ENCODE peak calls at places on chromosomes 11 and 22, in ten cellular contexts. T is A549, G is IMR-90, Z is breast epithelium, Q is ovary, D is Peyer's patch, R is right lobe of liver, W is erythroblast, J is NB4, F is HCT116. C is an unnamed sample.

GRCh38 chr11:127052420-127052819 is 51.9 kb upstream of the KIRREL3 start:
- DNase-seq in Q (no peak), R (no peak), D (no peak), Z (no peak), G (no peak), T (peak; percentile 11), J (no peak), W (no peak), F (no peak), C (no peak)

GRCh38 chr11:67453816-67454732 is 1.1 kb upstream of the CABP4 start:
- DNase-seq in J (no peak), R (no peak), W (no peak), D (no peak), Z (no peak), G (no peak), F (no peak), T (no peak), Q (no peak), C (no peak)

GRCh38 chr11:99117603-99118002 is 96.9 kb downstream of the CNTN5 start:
- DNase-seq in F (no peak), Z (no peak), Q (no peak), R (no peak), J (peak; percentile 16), D (no peak), G (no peak), T (peak; percentile 13), W (no peak), C (no peak)

GRCh38 chr11:74611369-74611861 is 19.0 kb downstream of the POLD3 start:
- DNase-seq in Q (no peak), J (peak; percentile 53), F (peak; percentile 33), D (no peak), Z (no peak), T (peak; percentile 82), W (peak; percentile 76), R (no peak), G (peak; percentile 87), C (no peak)

GRCh38 chr22:19634206-19634536 is 80.1 kb upstream of the SEPTIN5 start:
- DNase-seq in Q (no peak), F (no peak), T (no peak), W (no peak), Z (no peak), G (no peak), D (no peak), J (no peak), R (no peak), C (no peak)

GRCh38 chr11:70311616-70312015 is 41.1 kb downstream of the PPFIA1 start:
- DNase-seq in F (no peak), Q (no peak), D (no peak), Z (no peak), T (no peak), J (no peak), W (no peak), R (no peak), G (no peak), C (no peak)

GRCh38 chr11:108278546-108278945 is 55.7 kb downstream of the ATM start:
- DNase-seq in F (no peak), G (peak; percentile 2), W (no peak), R (no peak), T (no peak), Z (no peak), Q (no peak), J (peak; percentile 3), D (no peak), C (no peak)

GRCh38 chr22:22533417-22533816 is 13.3 kb upstream of the ZNF280A start:
- DNase-seq in W (no peak), D (no peak), Z (no peak), G (no peak), F (no peak), R (no peak), T (no peak), Q (no peak), J (no peak), C (no peak)

GRCh38 chr22:49934144-49934890 is 15.9 kb downstream of the CRELD2 start:
- DNase-seq in D (peak; percentile 73), Z (peak; percentile 76), R (peak; percentile 78), W (peak; percentile 12), F (no peak), G (peak; percentile 12), T (no peak), J (peak; percentile 75), Q (peak; percentile 73), C (peak; percentile 79)

GRCh38 chr11:89405629-89406028 is 85.5 kb downstream of the NOX4 start:
- DNase-seq in T (peak; percentile 1), Q (no peak), F (peak; percentile 6), J (peak; percentile 12), R (no peak), G (no peak), Z (no peak), W (no peak), D (no peak), C (no peak)

GRCh38 chr11:99687320-99687719 is 666.6 kb downstream of the CNTN5 start:
- DNase-seq in R (no peak), Q (no peak), Z (no peak), G (no peak), F (no peak), T (no peak), W (no peak), D (no peak), J (no peak), C (no peak)

GRCh38 chr11:64614927-64615326 is 23.9 kb downstream of the SLC22A12 start:
- DNase-seq in J (peak; percentile 68), Z (no peak), T (no peak), G (no peak), D (no peak), W (no peak), Q (no peak), R (no peak), F (no peak), C (no peak)

GRCh38 chr22:40367342-40367741 is 3.1 kb upstream of the SGSM3 start:
- DNase-seq in F (no peak), D (no peak), Z (peak; percentile 46), J (no peak), G (no peak), T (no peak), W (no peak), R (no peak), Q (no peak), C (no peak)

DNA sequence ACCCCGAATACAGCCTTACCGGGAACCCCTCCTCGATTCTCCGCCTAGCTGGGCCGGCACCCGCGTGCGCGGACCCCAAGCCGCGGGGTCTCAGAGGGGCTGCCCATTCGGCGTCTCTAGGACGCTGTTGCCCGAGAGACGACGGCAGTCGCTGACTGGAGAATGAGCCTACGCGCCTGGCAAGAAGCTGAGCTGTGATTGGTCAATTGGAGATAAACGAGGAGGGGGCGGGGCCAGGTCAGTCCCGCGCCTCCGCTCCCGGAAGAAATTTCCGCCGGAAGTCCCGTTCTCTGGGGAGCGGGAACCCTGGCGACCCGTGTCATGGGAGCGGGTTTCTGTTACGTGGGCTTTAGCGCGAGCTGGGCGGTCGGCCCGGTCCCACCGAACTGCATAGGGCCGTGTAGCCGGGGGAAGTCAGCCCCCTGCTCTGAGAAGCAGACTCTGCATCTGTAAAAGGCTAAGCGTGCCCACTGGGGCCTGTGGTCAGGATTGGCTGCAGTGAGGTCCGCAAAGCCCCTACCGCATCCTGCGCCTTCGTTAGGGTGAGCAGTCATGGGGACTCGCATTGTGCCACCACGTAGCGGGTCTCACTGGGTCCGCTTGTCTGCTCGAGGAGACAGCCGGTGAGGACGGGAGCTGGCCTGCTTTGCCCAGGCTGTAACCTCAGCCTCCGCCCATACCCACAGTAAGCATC is at the start of gene EFCAB6:
- DNase-seq in W (peak; percentile 96), R (peak; percentile 90), D (peak; percentile 93), J (peak; percentile 92), T (peak; percentile 92), Z (peak; percentile 90), G (peak; percentile 90), F (peak; percentile 56), Q (peak; percentile 95), C (peak; percentile 97)
- TF ChIP-seq POLR2A in W (peak; percentile 85), R (peak; percentile 70), D (peak; percentile 60), J (no peak), T (peak; percentile 60), Z (no peak), G (peak; percentile 56), F (no peak), Q (peak; percentile 63), C (no peak)

DNA sequence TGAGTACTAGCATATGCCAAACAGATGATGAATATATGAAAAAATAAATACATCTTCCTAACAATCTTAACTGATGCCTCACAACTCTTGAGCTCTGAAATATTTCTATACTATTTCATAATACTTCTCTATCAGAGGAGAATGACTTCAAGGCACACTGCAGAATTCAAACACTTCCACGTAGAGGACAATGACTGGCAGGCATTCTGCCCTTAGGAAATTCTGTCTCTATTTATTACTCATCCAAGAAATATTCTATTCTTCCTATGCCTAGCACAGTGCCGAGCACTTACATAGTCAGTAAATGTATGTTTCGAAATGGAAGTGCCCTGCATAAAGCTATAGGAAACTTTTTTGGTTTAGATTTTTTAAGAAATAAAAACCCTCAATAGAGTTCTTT is 809.1 kb downstream of the DLG2 start:
- DNase-seq in G (peak; percentile 5), Q (no peak), W (no peak), F (no peak), D (no peak), Z (no peak), T (peak; percentile 29), R (no peak), J (no peak), C (no peak)
- TF ChIP-seq POLR2A in G (no peak), Q (no peak), W (no peak), F (no peak), D (no peak), Z (no peak), T (no peak), R (no peak), J (no peak), C (no peak)

GRCh38 chr22:36465232-36466021 is 16.0 kb downstream of the TXN2 start:
- DNase-seq in Q (peak; percentile 77), G (peak; percentile 93), R (peak; percentile 92), J (peak; percentile 42), D (peak; percentile 79), F (peak; percentile 86), T (peak; percentile 87), Z (peak; percentile 97), W (no peak), C (peak; percentile 50)
- TF ChIP-seq POLR2A in Q (no peak), G (peak; percentile 29), R (no peak), J (no peak), D (no peak), F (no peak), T (no peak), Z (no peak), W (no peak), C (no peak)

GRCh38 chr11:69295079-69295994 is 1.4 kb downstream of the MYEOV start:
- DNase-seq in W (peak; percentile 6), J (no peak), F (no peak), R (no peak), G (no peak), Q (no peak), Z (no peak), D (peak; percentile 50), T (peak; percentile 55), C (no peak)

GRCh38 chr11:69297926-69298777 is 4.2 kb downstream of the MYEOV start:
- DNase-seq in F (peak; percentile 78), G (peak; percentile 82), Q (peak; percentile 41), W (peak; percentile 23), T (peak; percentile 94), D (peak; percentile 73), J (peak; percentile 91), Z (peak; percentile 70), R (peak; percentile 78), C (peak; percentile 49)

GRCh38 chr11:69295995-69296889 is 2.3 kb downstream of the MYEOV start:
- DNase-seq in F (no peak), G (peak; percentile 74), Z (no peak), T (peak; percentile 80), J (peak; percentile 97), D (peak; percentile 53), R (peak; percentile 70), W (peak; percentile 9), Q (no peak), C (no peak)

GRCh38 chr11:69297225-69297925 is 3.4 kb downstream of the MYEOV start:
- DNase-seq in W (peak; percentile 81), R (peak; percentile 91), Z (peak; percentile 87), D (peak; percentile 92), Q (peak; percentile 73), F (peak; percentile 97), G (peak; percentile 99), T (peak; percentile 97), J (peak; percentile 99), C (peak; percentile 69)

GRCh38 chr11:69296890-69297224 is 2.9 kb downstream of the MYEOV start:
- DNase-seq in F (no peak), D (no peak), T (no peak), Q (no peak), J (no peak), R (no peak), G (no peak), W (no peak), Z (no peak), C (no peak)
- TF ChIP-seq POLR2A in F (peak; percentile 15), D (no peak), T (no peak), Q (no peak), J (no peak), R (no peak), G (no peak), W (peak; percentile 14), Z (no peak), C (no peak)

C was measured in testis.